ENCODE peak calls at places on chromosomes 7 and 10, in seven cellular contexts. O, Y, F, X, M, G and B are unnamed samples.

GRCh38 chr10:108375691-108376090 is 1211.2 kb upstream of the SORCS1 start:
- DNase-seq in O (no peak), Y (no peak), F (no peak), X (no peak), M (no peak), G (no peak), B (no peak)

GRCh38 chr10:35942052-35942451 is 300.0 kb upstream of the FZD8 start:
- DNase-seq in O (no peak), Y (no peak), F (no peak), X (no peak), M (no peak), G (no peak), B (no peak)

GRCh38 chr7:38306914-38307313 is 33.5 kb upstream of the TARP start:
- DNase-seq in O (no peak), Y (peak), F (peak), X (no peak), M (no peak), G (peak), B (no peak)

GRCh38 chr10:119829429-119829828 is 43.2 kb downstream of the MCMBP start:
- DNase-seq in O (no peak), Y (no peak), F (no peak), X (no peak), M (no peak), G (no peak), B (no peak)

GRCh38 chr10:77899080-77899477 is 27.5 kb downstream of the DLG5 start:
- DNase-seq in O (no peak), Y (peak), F (no peak), X (no peak), M (no peak), G (no peak), B (no peak)

GRCh38 chr10:79929409-79929904 is 19.4 kb downstream of the SFTPD start:
- DNase-seq in O (peak), Y (peak), F (peak), X (peak), M (peak), G (peak), B (peak)

GRCh38 chr7:20305726-20306125 is 25.0 kb upstream of the ITGB8 start:
- DNase-seq in O (no peak), Y (no peak), F (no peak), X (no peak), M (no peak), G (no peak), B (no peak)

GRCh38 chr10:63199716-63200115 is 66.6 kb downstream of the NRBF2 start:
- DNase-seq in O (no peak), Y (no peak), F (no peak), X (no peak), M (no peak), G (no peak), B (no peak)

GRCh38 chr7:28037220-28038010 is 143.2 kb downstream of the JAZF1 start:
- DNase-seq in O (no peak), Y (peak), F (peak), X (no peak), M (peak), G (peak), B (peak)

GRCh38 chr7:45511721-45512422 is 62.3 kb upstream of the ADCY1 start:
- DNase-seq in O (no peak), Y (no peak), F (no peak), X (no peak), M (no peak), G (no peak), B (no peak)

GRCh38 chr7:92735707-92736106 is 100.7 kb downstream of the CDK6 start:
- DNase-seq in O (no peak), Y (peak), F (no peak), X (no peak), M (no peak), G (no peak), B (no peak)

GRCh38 chr7:30238721-30239441 is 45.5 kb upstream of the ZNRF2 start:
- DNase-seq in O (no peak), Y (peak), F (peak), X (no peak), M (peak), G (peak), B (peak)

GRCh38 chr7:90688826-90689225 is 92.7 kb downstream of the CDK14 start:
- DNase-seq in O (peak), Y (no peak), F (no peak), X (no peak), M (no peak), G (no peak), B (no peak)

GRCh38 chr10:99906470-99906869 is 103.3 kb downstream of the DNMBP start:
- DNase-seq in O (no peak), Y (peak), F (no peak), X (no peak), M (no peak), G (peak), B (no peak)

GRCh38 chr10:52623761-52624160 is 148.8 kb downstream of the MBL2 start:
- DNase-seq in O (no peak), Y (no peak), F (no peak), X (no peak), M (no peak), G (no peak), B (no peak)